ENCODE peak calls at places on chromosome 1, in five cellular contexts. B is choroid plexus epithelial cell, C is astrocyte of the cerebellum, N is PC-3, O is AG09319. E is an unnamed sample.

GRCh38 chr1:6128276-6129081 is 51.6 kb downstream of the CHD5 start:
- DNase-seq in C (no peak), O (no peak), N (no peak), B (no peak), E (peak)

GRCh38 chr1:218674280-218674773 is 329.2 kb downstream of the TGFB2 start:
- DNase-seq in B (peak), N (peak), C (peak), O (no peak), E (peak)

GRCh38 chr1:115450641-115451040 is 112.6 kb upstream of the NGF start:
- DNase-seq in B (no peak), N (no peak), O (no peak), C (no peak), E (no peak)

GRCh38 chr1:234934611-234935033 is 194.0 kb downstream of the TOMM20 start:
- DNase-seq in O (no peak), N (peak), C (no peak), B (peak), E (no peak)

GRCh38 chr1:30697977-30698376 is 25.4 kb downstream of the MATN1 start:
- DNase-seq in N (peak), B (peak), O (no peak), C (peak), E (peak)

GRCh38 chr1:24878775-24879742 is 51.0 kb downstream of the RUNX3 start:
- DNase-seq in N (peak), B (peak), O (no peak), C (peak), E (peak)

GRCh38 chr1:148353461-148354283 is 129.4 kb downstream of the PPIAL4G start:
- DNase-seq in O (peak), N (peak), C (no peak), B (peak), E (no peak)

GRCh38 chr1:58815069-58815679 is 31.3 kb upstream of the JUN start:
- DNase-seq in C (peak), O (peak), B (peak), N (peak), E (peak)

GRCh38 chr1:11769274-11769673 is 7.3 kb downstream of the C1orf167 start:
- DNase-seq in C (no peak), B (no peak), O (no peak), N (no peak), E (no peak)

GRCh38 chr1:215406927-215407326 is 160.2 kb upstream of the KCTD3 start:
- DNase-seq in B (no peak), C (no peak), O (no peak), N (no peak), E (no peak)

GRCh38 chr1:167679714-167680113 is 42.1 kb upstream of the MPZL1 start:
- DNase-seq in N (no peak), O (no peak), B (no peak), C (no peak), E (no peak)

GRCh38 chr1:21586926-21587601 is 77.8 kb downstream of the ALPL start:
- DNase-seq in C (no peak), O (peak), N (peak), B (peak), E (peak)

GRCh38 chr1:58041621-58042020 is 504.9 kb downstream of the OMA1 start:
- DNase-seq in B (no peak), O (no peak), N (peak), C (no peak), E (no peak)

GRCh38 chr1:176122282-176122681 is 84.8 kb downstream of the COP1 start:
- DNase-seq in C (no peak), O (no peak), N (no peak), B (no peak), E (no peak)

GRCh38 chr1:176118985-176119384 is 88.1 kb downstream of the COP1 start:
- DNase-seq in N (peak), B (peak), O (peak), C (no peak), E (no peak)

DNA sequence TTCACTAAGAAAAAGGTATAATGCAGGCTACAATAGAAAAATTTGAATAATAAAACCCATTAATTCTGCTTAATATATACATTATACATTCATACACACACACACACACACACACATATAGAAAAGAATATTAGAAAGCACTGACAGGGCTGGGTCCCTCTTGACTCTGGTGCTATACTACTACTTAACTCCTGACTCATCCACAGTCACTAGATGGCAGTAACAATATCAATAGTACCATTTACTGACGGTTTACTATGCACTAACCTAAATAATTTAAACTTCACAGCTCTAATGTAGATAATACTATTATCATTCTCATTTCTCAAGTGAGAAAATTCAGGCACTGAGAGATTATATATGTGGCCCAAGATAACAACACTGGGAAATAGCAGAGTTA is 87.5 kb downstream of the COP1 start:
- DNase-seq in O (no peak), B (peak), N (peak), C (no peak), E (no peak)
- TF ChIP-seq CTCF in O (peak), B (peak), N (peak), C (peak), E (peak)

GRCh38 chr1:118459871-118460270 is 274.8 kb upstream of the SPAG17 start:
- DNase-seq in B (no peak), N (no peak), O (no peak), C (no peak), E (no peak)

GRCh38 chr1:118461154-118461553 is 276.1 kb upstream of the SPAG17 start:
- DNase-seq in N (no peak), B (peak), O (no peak), C (no peak), E (no peak)
- TF ChIP-seq CTCF in N (peak), B (peak), O (peak), C (no peak), E (peak)

GRCh38 chr1:32749726-32750224 is 47.2 kb upstream of the SYNC start:
- DNase-seq in O (no peak), N (no peak), C (no peak), B (no peak), E (no peak)
- TF ChIP-seq CTCF in O (no peak), N (peak), C (no peak), B (no peak), E (no peak)

DNA sequence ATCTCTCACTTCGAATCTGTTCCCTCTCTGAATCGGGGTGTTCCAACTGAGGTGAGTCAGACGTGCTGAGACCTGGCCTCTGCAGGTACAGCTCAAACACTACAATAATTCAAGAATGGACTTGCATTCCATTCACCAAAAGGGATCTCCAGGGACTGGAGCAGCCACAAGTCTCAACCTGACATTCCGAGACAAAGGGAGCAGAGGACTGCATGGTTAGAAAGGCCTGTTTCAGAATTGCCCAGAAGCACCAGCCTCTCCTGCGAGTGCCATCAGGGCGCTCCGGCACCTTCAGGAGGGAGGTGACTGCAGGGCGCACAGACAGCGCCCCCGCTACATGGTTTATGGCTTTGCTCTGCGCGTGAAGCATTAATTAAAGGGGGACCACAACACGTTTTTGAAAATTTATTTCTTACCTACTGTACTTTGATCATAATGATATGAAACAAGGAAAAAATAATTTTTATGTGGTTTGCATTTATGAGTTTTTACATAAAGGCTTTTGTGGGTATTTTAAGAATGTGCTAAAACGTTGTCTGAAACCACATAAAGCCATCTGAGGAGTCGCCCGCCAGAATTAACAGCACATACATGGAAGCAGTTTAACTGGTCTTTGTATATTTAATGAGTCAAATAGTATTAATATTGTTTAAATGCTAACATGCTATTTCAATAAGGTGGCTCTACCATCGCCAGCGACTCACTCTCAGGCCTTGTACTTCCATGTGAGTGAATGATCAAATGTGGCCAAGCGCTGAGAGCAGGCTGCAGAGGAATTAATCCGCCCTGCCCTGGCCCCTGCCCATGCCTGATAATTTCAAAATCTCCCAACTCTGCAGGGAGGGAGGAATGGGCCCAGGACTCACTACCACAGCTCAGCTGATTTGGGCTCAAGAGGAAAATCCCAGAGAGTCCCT is 49.4 kb downstream of the SLC66A1 start:
- DNase-seq in C (no peak), O (no peak), B (peak), N (peak), E (no peak)
- TF ChIP-seq CTCF in C (no peak), O (no peak), B (no peak), N (no peak), E (no peak)

DNA sequence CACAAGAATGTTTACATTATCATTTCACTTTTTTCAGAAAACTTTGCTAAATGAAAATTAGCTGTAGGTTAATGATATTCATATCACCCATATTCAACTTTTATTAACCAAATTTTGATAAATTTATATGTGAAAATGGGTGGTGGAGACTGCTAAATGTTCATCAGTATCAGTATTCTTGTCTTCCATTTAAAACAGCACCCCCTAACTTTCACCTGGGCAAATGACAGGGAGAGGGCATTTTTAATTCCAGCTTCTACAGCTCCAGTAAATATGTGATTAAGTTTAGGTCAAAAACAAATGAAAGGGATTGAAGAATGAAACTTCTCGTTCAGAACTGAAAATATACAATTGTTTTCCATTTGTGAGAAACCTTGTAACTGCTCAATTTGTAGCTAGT is 722.2 kb downstream of the KCNT2 start:
- DNase-seq in C (no peak), O (no peak), N (no peak), B (no peak), E (no peak)
- TF ChIP-seq CTCF in C (no peak), O (no peak), N (peak), B (peak), E (no peak)

GRCh38 chr1:15719721-15720120 is 16.3 kb upstream of the SLC25A34 start:
- DNase-seq in C (no peak), O (no peak), N (no peak), B (no peak), E (no peak)
- TF ChIP-seq CTCF in C (no peak), O (no peak), N (no peak), B (no peak), E (no peak)

GRCh38 chr1:46969014-46969619 is 27.8 kb upstream of the CYP4A11 start:
- DNase-seq in N (peak), O (no peak), C (no peak), B (no peak), E (no peak)
- TF ChIP-seq CTCF in N (peak), O (no peak), C (no peak), B (peak), E (peak)

E was measured in upper lobe of right lung.